ENCODE peak calls at places on chromosome 18, in nine cellular contexts. One of them, this sample, is unnamed.
A peak's percentile ranks its signal among the peaks of the same experiment; 100 is the strongest.

GRCh38 chr18:63402246-63403164 is 19.8 kb downstream of the VPS4B start:
- DNase-seq in astrocyte of the cerebellum: no peak
- DNase-seq in K562: no peak
- DNase-seq in GM23248: no peak
- DNase-seq in CD4-positive, CD25-positive, alpha-beta regulatory T cell: no peak
- DNase-seq in adrenal gland: no peak
- DNase-seq in kidney epithelial cell: no peak
- DNase-seq in left ventricle myocardium inferior: no peak
- DNase-seq in astrocyte: no peak
- DNase-seq in this sample: no peak

GRCh38 chr18:57087985-57088384 is 58.9 kb upstream of the BOD1L2 start:
- DNase-seq in astrocyte of the cerebellum: no peak
- DNase-seq in K562: no peak
- DNase-seq in GM23248: no peak
- DNase-seq in CD4-positive, CD25-positive, alpha-beta regulatory T cell: no peak
- DNase-seq in adrenal gland: no peak
- DNase-seq in kidney epithelial cell: peak; percentile 23
- DNase-seq in left ventricle myocardium inferior: no peak
- DNase-seq in astrocyte: no peak
- DNase-seq in this sample: no peak

GRCh38 chr18:9049495-9049809 is 53.0 kb upstream of the NDUFV2 start:
- DNase-seq in astrocyte of the cerebellum: no peak
- DNase-seq in K562: no peak
- DNase-seq in GM23248: no peak
- DNase-seq in CD4-positive, CD25-positive, alpha-beta regulatory T cell: no peak
- DNase-seq in adrenal gland: no peak
- DNase-seq in kidney epithelial cell: no peak
- DNase-seq in left ventricle myocardium inferior: no peak
- DNase-seq in astrocyte: no peak
- DNase-seq in this sample: no peak

GRCh38 chr18:41763361-41763760 is 191.7 kb upstream of the PIK3C3 start:
- DNase-seq in astrocyte of the cerebellum: no peak
- DNase-seq in K562: no peak
- DNase-seq in GM23248: no peak
- DNase-seq in CD4-positive, CD25-positive, alpha-beta regulatory T cell: no peak
- DNase-seq in adrenal gland: no peak
- DNase-seq in kidney epithelial cell: no peak
- DNase-seq in left ventricle myocardium inferior: no peak
- DNase-seq in astrocyte: no peak
- DNase-seq in this sample: no peak

GRCh38 chr18:80012714-80013113 is 21.5 kb upstream of the RBFA start:
- DNase-seq in astrocyte of the cerebellum: no peak
- DNase-seq in K562: no peak
- DNase-seq in GM23248: no peak
- DNase-seq in CD4-positive, CD25-positive, alpha-beta regulatory T cell: no peak
- DNase-seq in adrenal gland: no peak
- DNase-seq in kidney epithelial cell: no peak
- DNase-seq in left ventricle myocardium inferior: no peak
- DNase-seq in astrocyte: no peak
- DNase-seq in this sample: no peak

GRCh38 chr18:69839989-69840388 is 107.7 kb downstream of the CD226 start:
- DNase-seq in astrocyte of the cerebellum: no peak
- DNase-seq in K562: no peak
- DNase-seq in GM23248: no peak
- DNase-seq in CD4-positive, CD25-positive, alpha-beta regulatory T cell: no peak
- DNase-seq in adrenal gland: no peak
- DNase-seq in kidney epithelial cell: no peak
- DNase-seq in left ventricle myocardium inferior: no peak
- DNase-seq in astrocyte: no peak
- DNase-seq in this sample: no peak

GRCh38 chr18:48310999-48311398 is 98.2 kb downstream of the ZBTB7C start:
- DNase-seq in astrocyte of the cerebellum: no peak
- DNase-seq in K562: no peak
- DNase-seq in GM23248: no peak
- DNase-seq in CD4-positive, CD25-positive, alpha-beta regulatory T cell: no peak
- DNase-seq in adrenal gland: no peak
- DNase-seq in kidney epithelial cell: no peak
- DNase-seq in left ventricle myocardium inferior: no peak
- DNase-seq in astrocyte: no peak
- DNase-seq in this sample: no peak

GRCh38 chr18:59823611-59824195 is 76.1 kb upstream of the PMAIP1 start:
- DNase-seq in astrocyte of the cerebellum: peak; percentile 72
- DNase-seq in K562: peak; percentile 40
- DNase-seq in GM23248: peak; percentile 85
- DNase-seq in CD4-positive, CD25-positive, alpha-beta regulatory T cell: peak; percentile 35
- DNase-seq in adrenal gland: peak; percentile 81
- DNase-seq in kidney epithelial cell: peak; percentile 29
- DNase-seq in left ventricle myocardium inferior: peak; percentile 20
- DNase-seq in astrocyte: peak; percentile 31
- DNase-seq in this sample: peak; percentile 88

GRCh38 chr18:29874519-29875098 is 1167.9 kb downstream of the DSC3 start:
- DNase-seq in astrocyte of the cerebellum: peak; percentile 29
- DNase-seq in K562: peak; percentile 11
- DNase-seq in GM23248: peak; percentile 46
- DNase-seq in CD4-positive, CD25-positive, alpha-beta regulatory T cell: no peak
- DNase-seq in adrenal gland: no peak
- DNase-seq in kidney epithelial cell: peak; percentile 5
- DNase-seq in left ventricle myocardium inferior: no peak
- DNase-seq in astrocyte: peak; percentile 16
- DNase-seq in this sample: peak; percentile 31

GRCh38 chr18:69636529-69637301 is 236.0 kb downstream of the DOK6 start:
- DNase-seq in astrocyte of the cerebellum: no peak
- DNase-seq in K562: no peak
- DNase-seq in GM23248: no peak
- DNase-seq in CD4-positive, CD25-positive, alpha-beta regulatory T cell: no peak
- DNase-seq in adrenal gland: no peak
- DNase-seq in kidney epithelial cell: no peak
- DNase-seq in left ventricle myocardium inferior: no peak
- DNase-seq in astrocyte: no peak
- DNase-seq in this sample: peak; percentile 31

GRCh38 chr18:73261243-73261642 is 393.5 kb upstream of the NETO1 start:
- DNase-seq in astrocyte of the cerebellum: no peak
- DNase-seq in K562: peak; percentile 28
- DNase-seq in GM23248: no peak
- DNase-seq in CD4-positive, CD25-positive, alpha-beta regulatory T cell: no peak
- DNase-seq in adrenal gland: no peak
- DNase-seq in kidney epithelial cell: no peak
- DNase-seq in left ventricle myocardium inferior: no peak
- DNase-seq in astrocyte: no peak
- DNase-seq in this sample: no peak

GRCh38 chr18:34248727-34249126 is 24.0 kb upstream of the NOL4 start:
- DNase-seq in astrocyte of the cerebellum: no peak
- DNase-seq in K562: no peak
- DNase-seq in GM23248: no peak
- DNase-seq in CD4-positive, CD25-positive, alpha-beta regulatory T cell: no peak
- DNase-seq in adrenal gland: no peak
- DNase-seq in kidney epithelial cell: no peak
- DNase-seq in left ventricle myocardium inferior: no peak
- DNase-seq in astrocyte: no peak
- DNase-seq in this sample: no peak

DNA sequence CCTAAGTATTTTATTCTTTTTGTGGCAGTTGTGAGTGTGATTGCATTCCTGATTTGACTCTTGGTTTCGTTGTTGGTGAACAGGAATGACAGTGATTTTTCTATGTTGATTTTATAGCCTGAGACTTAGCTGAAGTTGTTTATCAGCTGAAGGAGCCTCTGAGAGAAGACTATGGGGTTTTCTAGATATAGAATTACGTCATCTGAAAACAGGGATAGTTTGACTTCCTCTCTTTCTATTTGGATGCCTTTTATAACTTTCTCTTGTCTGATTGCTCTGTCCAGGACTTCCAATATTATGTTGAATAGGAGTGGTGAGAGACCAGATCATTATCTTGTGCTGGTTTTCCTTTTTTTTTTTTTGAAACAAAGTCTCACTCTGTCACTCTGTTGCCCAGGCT is 18.0 kb upstream of the NOL4 start:
- DNase-seq in astrocyte of the cerebellum: no peak
- DNase-seq in K562: no peak
- DNase-seq in GM23248: no peak
- DNase-seq in CD4-positive, CD25-positive, alpha-beta regulatory T cell: no peak
- DNase-seq in adrenal gland: no peak
- DNase-seq in kidney epithelial cell: no peak
- DNase-seq in left ventricle myocardium inferior: no peak
- DNase-seq in astrocyte: no peak
- DNase-seq in this sample: no peak
- H3K4me3 ChIP-seq in astrocyte of the cerebellum: no peak overlapping the region
- H3K4me3 ChIP-seq in K562: no peak overlapping the region
- H3K4me3 ChIP-seq in GM23248: no peak overlapping the region
- H3K4me3 ChIP-seq in CD4-positive, CD25-positive, alpha-beta regulatory T cell: no peak overlapping the region
- H3K4me3 ChIP-seq in adrenal gland: no peak overlapping the region
- H3K4me3 ChIP-seq in kidney epithelial cell: no peak overlapping the region
- H3K4me3 ChIP-seq in left ventricle myocardium inferior: no peak overlapping the region
- H3K4me3 ChIP-seq in astrocyte: no peak overlapping the region
- H3K4me3 ChIP-seq in this sample: no peak overlapping the region

GRCh38 chr18:47262397-47263196 is 11.1 kb upstream of the SKOR2 start:
- DNase-seq in astrocyte of the cerebellum: no peak
- DNase-seq in K562: no peak
- DNase-seq in GM23248: no peak
- DNase-seq in CD4-positive, CD25-positive, alpha-beta regulatory T cell: no peak
- DNase-seq in adrenal gland: no peak
- DNase-seq in kidney epithelial cell: no peak
- DNase-seq in left ventricle myocardium inferior: no peak
- DNase-seq in astrocyte: no peak
- DNase-seq in this sample: no peak
- H3K4me3 ChIP-seq in astrocyte of the cerebellum: no peak overlapping the region
- H3K4me3 ChIP-seq in K562: no peak overlapping the region
- H3K4me3 ChIP-seq in GM23248: no peak overlapping the region
- H3K4me3 ChIP-seq in CD4-positive, CD25-positive, alpha-beta regulatory T cell: no peak overlapping the region
- H3K4me3 ChIP-seq in adrenal gland: no peak overlapping the region
- H3K4me3 ChIP-seq in kidney epithelial cell: no peak overlapping the region
- H3K4me3 ChIP-seq in left ventricle myocardium inferior: no peak overlapping the region
- H3K4me3 ChIP-seq in astrocyte: peak overlapping the region; percentile 59
- H3K4me3 ChIP-seq in this sample: no peak overlapping the region

DNA sequence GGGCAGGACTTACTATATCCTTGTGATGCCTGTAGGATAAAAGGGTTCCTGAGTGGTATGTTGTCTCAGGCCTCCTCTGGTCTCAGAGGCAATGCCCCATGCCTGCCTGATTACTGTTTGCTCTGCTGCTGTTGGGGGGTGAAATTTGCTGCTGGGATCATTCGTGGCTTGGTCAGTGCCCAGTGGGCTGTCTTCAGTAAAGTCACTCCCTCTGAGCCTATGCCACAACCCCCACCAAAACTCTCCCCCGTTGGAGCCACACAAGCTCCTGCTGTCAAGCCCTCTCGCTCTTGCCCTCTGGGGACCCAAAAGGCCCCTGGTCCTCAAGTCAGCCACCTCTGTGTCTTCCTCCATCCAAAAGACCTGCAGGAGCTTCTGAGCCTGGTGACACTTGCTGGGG is 38.6 kb upstream of the TGIF1 start:
- DNase-seq in astrocyte of the cerebellum: no peak
- DNase-seq in K562: no peak
- DNase-seq in GM23248: no peak
- DNase-seq in CD4-positive, CD25-positive, alpha-beta regulatory T cell: no peak
- DNase-seq in adrenal gland: no peak
- DNase-seq in kidney epithelial cell: no peak
- DNase-seq in left ventricle myocardium inferior: no peak
- DNase-seq in astrocyte: no peak
- DNase-seq in this sample: no peak
- H3K4me3 ChIP-seq in astrocyte of the cerebellum: no peak overlapping the region
- H3K4me3 ChIP-seq in K562: no peak overlapping the region
- H3K4me3 ChIP-seq in GM23248: peak overlapping the region; percentile 66
- H3K4me3 ChIP-seq in CD4-positive, CD25-positive, alpha-beta regulatory T cell: peak overlapping the region; percentile 7
- H3K4me3 ChIP-seq in adrenal gland: no peak overlapping the region
- H3K4me3 ChIP-seq in kidney epithelial cell: no peak overlapping the region
- H3K4me3 ChIP-seq in left ventricle myocardium inferior: peak overlapping the region; percentile 60
- H3K4me3 ChIP-seq in astrocyte: no peak overlapping the region
- H3K4me3 ChIP-seq in this sample: no peak overlapping the region

DNA sequence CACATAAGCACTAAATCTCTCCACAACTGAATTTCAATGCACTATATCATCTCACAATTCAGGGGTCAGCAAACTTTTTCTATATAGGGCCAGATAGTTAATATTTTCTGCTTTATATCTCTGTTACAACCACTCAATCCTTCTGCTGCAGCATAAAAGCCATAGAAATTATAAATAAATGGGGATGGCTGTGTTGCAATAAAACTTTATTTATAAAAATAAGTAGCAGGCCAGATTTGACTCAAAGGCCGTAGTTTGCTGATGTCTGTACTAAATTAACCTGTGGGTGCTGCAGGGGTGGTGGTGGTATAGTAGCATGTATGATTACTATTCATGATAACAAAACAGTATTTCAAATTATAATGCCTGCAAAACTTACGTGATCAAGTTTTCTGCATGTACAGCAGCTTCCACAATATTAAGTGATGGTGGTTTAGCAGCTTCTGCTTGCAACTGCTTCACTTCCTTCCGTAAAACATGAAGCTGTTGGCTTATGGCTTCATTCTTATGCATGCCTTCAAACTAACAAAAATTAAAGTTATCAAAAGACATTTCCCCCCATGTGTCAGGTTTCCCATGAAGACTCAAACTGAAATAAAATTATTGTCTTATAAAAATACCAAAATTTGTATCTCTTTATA is 64.1 kb downstream of the SIGLEC15 start:
- DNase-seq in astrocyte of the cerebellum: no peak
- DNase-seq in K562: no peak
- DNase-seq in GM23248: no peak
- DNase-seq in CD4-positive, CD25-positive, alpha-beta regulatory T cell: no peak
- DNase-seq in adrenal gland: no peak
- DNase-seq in kidney epithelial cell: no peak
- DNase-seq in left ventricle myocardium inferior: no peak
- DNase-seq in astrocyte: no peak
- DNase-seq in this sample: no peak
- H3K4me3 ChIP-seq in astrocyte of the cerebellum: no peak overlapping the region
- H3K4me3 ChIP-seq in K562: no peak overlapping the region
- H3K4me3 ChIP-seq in GM23248: no peak overlapping the region
- H3K4me3 ChIP-seq in CD4-positive, CD25-positive, alpha-beta regulatory T cell: no peak overlapping the region
- H3K4me3 ChIP-seq in adrenal gland: no peak overlapping the region
- H3K4me3 ChIP-seq in kidney epithelial cell: no peak overlapping the region
- H3K4me3 ChIP-seq in left ventricle myocardium inferior: no peak overlapping the region
- H3K4me3 ChIP-seq in astrocyte: no peak overlapping the region
- H3K4me3 ChIP-seq in this sample: no peak overlapping the region

DNA sequence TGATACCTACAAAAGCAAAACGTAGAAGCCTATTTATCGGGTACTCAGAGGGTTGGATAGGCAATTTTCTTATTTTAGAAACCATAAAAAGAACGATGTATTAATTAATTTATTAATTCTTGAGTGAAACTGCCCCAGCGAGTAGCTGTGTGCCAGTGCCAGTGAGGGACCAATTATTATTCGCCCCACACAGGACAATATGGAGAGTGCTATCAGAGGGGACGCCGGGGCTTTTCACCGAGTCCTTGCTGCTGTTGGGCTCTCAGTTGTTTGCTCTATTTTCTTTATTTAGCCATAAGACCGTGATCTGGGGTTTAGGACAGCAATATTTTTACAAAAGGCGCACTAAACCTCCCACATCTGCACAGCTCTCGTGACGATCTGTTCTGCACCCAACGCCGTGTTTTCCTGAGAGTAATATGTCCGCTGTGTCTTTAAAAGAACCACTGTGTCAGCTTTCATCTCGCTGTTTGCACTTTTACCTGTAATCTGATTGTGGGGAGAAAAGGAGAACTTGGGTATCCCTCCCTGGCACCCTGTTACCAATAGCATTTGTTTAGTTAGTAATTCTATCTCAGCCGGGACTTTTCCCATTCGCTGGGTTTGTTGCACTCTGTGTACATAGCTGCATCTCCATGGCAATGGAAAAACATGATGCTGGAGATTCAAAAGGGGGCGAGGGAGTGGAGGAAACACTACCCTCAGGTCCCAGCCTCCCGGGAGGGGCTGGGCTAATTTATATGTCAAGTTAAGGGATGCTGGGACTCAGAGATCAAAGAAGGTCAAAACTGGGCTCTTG is 30.1 kb upstream of the ZNF516 start:
- DNase-seq in astrocyte of the cerebellum: peak; percentile 54
- DNase-seq in K562: no peak
- DNase-seq in GM23248: peak; percentile 89
- DNase-seq in CD4-positive, CD25-positive, alpha-beta regulatory T cell: no peak
- DNase-seq in adrenal gland: no peak
- DNase-seq in kidney epithelial cell: peak; percentile 65
- DNase-seq in left ventricle myocardium inferior: no peak
- DNase-seq in astrocyte: peak; percentile 56
- DNase-seq in this sample: no peak
- H3K4me3 ChIP-seq in astrocyte of the cerebellum: peak overlapping the region; percentile 56
- H3K4me3 ChIP-seq in K562: no peak overlapping the region
- H3K4me3 ChIP-seq in GM23248: peak overlapping the region; percentile 86
- H3K4me3 ChIP-seq in CD4-positive, CD25-positive, alpha-beta regulatory T cell: no peak overlapping the region
- H3K4me3 ChIP-seq in adrenal gland: peak overlapping the region; percentile 72
- H3K4me3 ChIP-seq in kidney epithelial cell: peak overlapping the region; percentile 44
- H3K4me3 ChIP-seq in left ventricle myocardium inferior: peak overlapping the region; percentile 58
- H3K4me3 ChIP-seq in astrocyte: peak overlapping the region; percentile 63
- H3K4me3 ChIP-seq in this sample: no peak overlapping the region